ENCODE peak calls at places on chromosomes 16 and 17, in four cellular contexts. Q is T-helper 2 cell; R is prostate gland; P is CD8-positive, alpha-beta memory T cell. B is an unnamed sample.
A peak's percentile ranks its signal among the peaks of the same experiment; 100 is the strongest.

GRCh38 chr17:74852237-74853047 is 7.2 kb downstream of the GRIN2C start:
- DNase-seq in Q (peak; percentile 31), R (no peak), P (peak; percentile 47), B (peak; percentile 40)

GRCh38 chr17:7236808-7237207 is 2.4 kb downstream of the PHF23 start:
- DNase-seq in P (no peak), R (no peak), Q (no peak), B (no peak)

GRCh38 chr16:81405702-81406113 is 38.9 kb upstream of the CMIP start:
- DNase-seq in Q (no peak), P (no peak), R (no peak), B (no peak)

GRCh38 chr17:40093580-40094201 is 6.7 kb downstream of the NR1D1 start:
- DNase-seq in P (no peak), Q (no peak), R (no peak), B (no peak)

GRCh38 chr17:19708431-19709175 is 7.8 kb downstream of the SLC47A2 start:
- DNase-seq in R (no peak), P (no peak), Q (no peak), B (no peak)

GRCh38 chr17:64540118-64540776 is 33.5 kb downstream of the CEP95 start:
- DNase-seq in R (no peak), Q (no peak), P (no peak), B (no peak)

GRCh38 chr17:7841622-7842379 is 7.8 kb downstream of the KDM6B start:
- DNase-seq in R (peak; percentile 83), P (peak; percentile 89), Q (peak; percentile 84), B (peak; percentile 79)

GRCh38 chr16:75908301-75908700 is 182.0 kb upstream of the CPHXL start:
- DNase-seq in R (no peak), P (no peak), Q (no peak), B (no peak)

GRCh38 chr17:35062284-35062683 is 1.2 kb downstream of the RFFL start:
- DNase-seq in Q (no peak), R (no peak), P (no peak), B (no peak)

GRCh38 chr17:82690786-82691489 is 7.6 kb downstream of the RAB40B start:
- DNase-seq in P (no peak), Q (no peak), R (no peak), B (no peak)

GRCh38 chr16:51716195-51716594 is 565.1 kb upstream of the SALL1 start:
- DNase-seq in P (no peak), R (no peak), Q (no peak), B (no peak)

GRCh38 chr17:12231027-12231682 is 210.5 kb downstream of the MAP2K4 start:
- DNase-seq in P (no peak), Q (no peak), R (no peak), B (no peak)